ENCODE peak calls at places on chromosomes 4 and X, in eight cellular contexts. One of them, this sample, is unnamed.

GRCh38 chr4:24780936-24781538 is 14.3 kb upstream of the SOD3 start:
- DNase-seq in SK-N-SH: no peak
- DNase-seq in A549: no peak
- DNase-seq in stomach: no peak
- DNase-seq in HepG2: no peak
- DNase-seq in sigmoid colon: no peak
- DNase-seq in ovary: no peak
- DNase-seq in suprapubic skin: no peak
- DNase-seq in this sample: no peak

GRCh38 chrX:138756234-138756633 is 44.7 kb upstream of the FGF13 start:
- DNase-seq in A549: peak
- DNase-seq in HepG2: no peak
- DNase-seq in suprapubic skin: no peak
- DNase-seq in stomach: no peak
- DNase-seq in ovary: peak
- DNase-seq in sigmoid colon: no peak
- DNase-seq in SK-N-SH: no peak
- DNase-seq in this sample: no peak

GRCh38 chrX:115297189-115297588 is 7.7 kb downstream of the LUZP4 start:
- DNase-seq in ovary: no peak
- DNase-seq in suprapubic skin: no peak
- DNase-seq in sigmoid colon: no peak
- DNase-seq in A549: no peak
- DNase-seq in SK-N-SH: no peak
- DNase-seq in HepG2: no peak
- DNase-seq in stomach: no peak
- DNase-seq in this sample: no peak

GRCh38 chr4:30385650-30386049 is 334.5 kb upstream of the PCDH7 start:
- DNase-seq in HepG2: no peak
- DNase-seq in stomach: no peak
- DNase-seq in A549: no peak
- DNase-seq in ovary: no peak
- DNase-seq in SK-N-SH: no peak
- DNase-seq in suprapubic skin: no peak
- DNase-seq in sigmoid colon: no peak
- DNase-seq in this sample: no peak

GRCh38 chr4:72641611-72642010 is 72.6 kb upstream of the ADAMTS3 start:
- DNase-seq in stomach: no peak
- DNase-seq in SK-N-SH: no peak
- DNase-seq in HepG2: no peak
- DNase-seq in sigmoid colon: no peak
- DNase-seq in A549: no peak
- DNase-seq in suprapubic skin: no peak
- DNase-seq in ovary: no peak
- DNase-seq in this sample: no peak

GRCh38 chrX:154430916-154431315 is 2.4 kb downstream of the ATP6AP1 start:
- DNase-seq in ovary: no peak
- DNase-seq in stomach: no peak
- DNase-seq in SK-N-SH: no peak
- DNase-seq in HepG2: no peak
- DNase-seq in sigmoid colon: no peak
- DNase-seq in A549: no peak
- DNase-seq in suprapubic skin: no peak
- DNase-seq in this sample: no peak

GRCh38 chr4:80989921-80990544 is 40.5 kb upstream of the BMP3 start:
- DNase-seq in SK-N-SH: peak
- DNase-seq in suprapubic skin: no peak
- DNase-seq in A549: peak
- DNase-seq in sigmoid colon: no peak
- DNase-seq in HepG2: peak
- DNase-seq in stomach: no peak
- DNase-seq in ovary: no peak
- DNase-seq in this sample: no peak

GRCh38 chrX:99798951-99799350 is 611.1 kb downstream of the PCDH19 start:
- DNase-seq in A549: no peak
- DNase-seq in ovary: no peak
- DNase-seq in HepG2: no peak
- DNase-seq in suprapubic skin: no peak
- DNase-seq in stomach: no peak
- DNase-seq in SK-N-SH: no peak
- DNase-seq in sigmoid colon: no peak
- DNase-seq in this sample: no peak

GRCh38 chr4:77538144-77538543 is 67.5 kb upstream of the CXCL13 start:
- DNase-seq in A549: peak
- DNase-seq in ovary: no peak
- DNase-seq in SK-N-SH: no peak
- DNase-seq in HepG2: no peak
- DNase-seq in stomach: no peak
- DNase-seq in sigmoid colon: no peak
- DNase-seq in suprapubic skin: no peak
- DNase-seq in this sample: no peak

GRCh38 chr4:114015444-114015899 is 36.0 kb upstream of the ARSJ start:
- DNase-seq in suprapubic skin: no peak
- DNase-seq in HepG2: no peak
- DNase-seq in A549: peak
- DNase-seq in sigmoid colon: no peak
- DNase-seq in SK-N-SH: peak
- DNase-seq in stomach: no peak
- DNase-seq in ovary: no peak
- DNase-seq in this sample: no peak

GRCh38 chrX:10433296-10433965 is 187.0 kb downstream of the MID1 start:
- DNase-seq in ovary: no peak
- DNase-seq in suprapubic skin: no peak
- DNase-seq in HepG2: no peak
- DNase-seq in stomach: no peak
- DNase-seq in sigmoid colon: no peak
- DNase-seq in SK-N-SH: no peak
- DNase-seq in A549: no peak
- DNase-seq in this sample: no peak
- TF ChIP-seq EP300 in ovary: no peak
- TF ChIP-seq EP300 in suprapubic skin: no peak
- TF ChIP-seq EP300 in HepG2: no peak
- TF ChIP-seq EP300 in stomach: no peak
- TF ChIP-seq EP300 in sigmoid colon: no peak
- TF ChIP-seq EP300 in SK-N-SH: no peak
- TF ChIP-seq EP300 in A549: no peak
- TF ChIP-seq EP300 in this sample: no peak

GRCh38 chr4:95027906-95028618 is 270.3 kb downstream of the BMPR1B start:
- DNase-seq in SK-N-SH: no peak
- DNase-seq in A549: no peak
- DNase-seq in stomach: no peak
- DNase-seq in HepG2: no peak
- DNase-seq in suprapubic skin: no peak
- DNase-seq in sigmoid colon: no peak
- DNase-seq in ovary: no peak
- DNase-seq in this sample: no peak
- TF ChIP-seq EP300 in SK-N-SH: no peak
- TF ChIP-seq EP300 in A549: no peak
- TF ChIP-seq EP300 in stomach: no peak
- TF ChIP-seq EP300 in HepG2: no peak
- TF ChIP-seq EP300 in suprapubic skin: no peak
- TF ChIP-seq EP300 in sigmoid colon: no peak
- TF ChIP-seq EP300 in ovary: no peak
- TF ChIP-seq EP300 in this sample: no peak

GRCh38 chr4:52917836-52918235 is 55.7 kb downstream of the RASL11B start:
- DNase-seq in ovary: no peak
- DNase-seq in HepG2: no peak
- DNase-seq in A549: no peak
- DNase-seq in SK-N-SH: no peak
- DNase-seq in stomach: no peak
- DNase-seq in suprapubic skin: no peak
- DNase-seq in sigmoid colon: no peak
- DNase-seq in this sample: no peak

GRCh38 chr4:52914051-52914605 is 52.0 kb downstream of the RASL11B start:
- DNase-seq in sigmoid colon: no peak
- DNase-seq in SK-N-SH: no peak
- DNase-seq in ovary: peak
- DNase-seq in suprapubic skin: no peak
- DNase-seq in HepG2: peak
- DNase-seq in A549: no peak
- DNase-seq in stomach: no peak
- DNase-seq in this sample: no peak

GRCh38 chr4:52912608-52913007 is 50.5 kb downstream of the RASL11B start:
- DNase-seq in suprapubic skin: no peak
- DNase-seq in stomach: no peak
- DNase-seq in SK-N-SH: no peak
- DNase-seq in HepG2: no peak
- DNase-seq in ovary: no peak
- DNase-seq in A549: no peak
- DNase-seq in sigmoid colon: no peak
- DNase-seq in this sample: no peak

GRCh38 chr4:52915131-52915645 is 53.1 kb downstream of the RASL11B start:
- DNase-seq in A549: no peak
- DNase-seq in suprapubic skin: no peak
- DNase-seq in stomach: no peak
- DNase-seq in sigmoid colon: no peak
- DNase-seq in HepG2: no peak
- DNase-seq in ovary: no peak
- DNase-seq in SK-N-SH: no peak
- DNase-seq in this sample: no peak

DNA sequence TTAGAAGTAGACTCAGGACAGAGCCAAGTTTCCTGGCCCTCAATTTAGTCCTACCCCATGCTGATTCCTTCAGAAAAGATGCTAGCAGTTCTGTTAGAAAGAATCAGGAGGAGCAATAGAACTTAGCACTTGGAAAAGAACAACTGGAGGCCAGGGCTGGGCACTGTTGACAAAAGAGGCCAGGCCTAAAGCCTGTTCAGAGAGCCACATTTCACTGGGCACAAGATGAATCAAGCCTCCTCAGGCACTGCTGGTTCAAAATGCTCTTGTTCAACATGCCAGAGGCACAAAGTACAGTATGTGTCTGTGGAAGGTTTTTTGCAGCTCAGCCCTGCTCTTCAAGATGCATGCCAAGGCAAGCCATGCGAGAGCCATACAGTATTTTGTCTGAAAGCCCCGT is 53.6 kb downstream of the RASL11B start:
- DNase-seq in stomach: peak
- DNase-seq in ovary: no peak
- DNase-seq in A549: no peak
- DNase-seq in HepG2: no peak
- DNase-seq in SK-N-SH: no peak
- DNase-seq in sigmoid colon: no peak
- DNase-seq in suprapubic skin: no peak
- DNase-seq in this sample: no peak
- TF ChIP-seq EP300 in stomach: no peak
- TF ChIP-seq EP300 in ovary: no peak
- TF ChIP-seq EP300 in A549: no peak
- TF ChIP-seq EP300 in HepG2: no peak
- TF ChIP-seq EP300 in SK-N-SH: no peak
- TF ChIP-seq EP300 in sigmoid colon: no peak
- TF ChIP-seq EP300 in suprapubic skin: no peak
- TF ChIP-seq EP300 in this sample: no peak

DNA sequence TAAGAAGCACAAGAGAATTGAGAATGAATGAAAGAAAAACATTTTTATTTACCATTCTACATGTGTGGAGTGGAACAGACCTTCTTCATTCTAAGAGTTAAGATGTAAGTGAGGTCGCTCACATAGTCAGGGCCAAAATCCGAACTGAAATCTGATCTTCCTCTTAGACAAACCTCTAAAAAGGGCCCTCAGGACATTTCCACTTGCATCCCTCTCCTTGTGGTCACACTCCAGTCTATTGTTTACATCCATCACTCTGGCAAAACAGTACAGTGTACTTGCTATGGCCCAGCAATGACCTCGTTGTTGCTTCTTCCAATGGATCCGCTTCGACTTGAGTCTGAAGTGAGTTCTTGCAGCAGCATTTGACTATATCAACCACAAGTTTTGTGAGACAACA is 54.2 kb downstream of the MOSPD2 start:
- DNase-seq in ovary: no peak
- DNase-seq in HepG2: no peak
- DNase-seq in suprapubic skin: no peak
- DNase-seq in stomach: no peak
- DNase-seq in SK-N-SH: no peak
- DNase-seq in sigmoid colon: no peak
- DNase-seq in A549: no peak
- DNase-seq in this sample: no peak
- TF ChIP-seq EP300 in ovary: no peak
- TF ChIP-seq EP300 in HepG2: no peak
- TF ChIP-seq EP300 in suprapubic skin: no peak
- TF ChIP-seq EP300 in stomach: no peak
- TF ChIP-seq EP300 in SK-N-SH: no peak
- TF ChIP-seq EP300 in sigmoid colon: no peak
- TF ChIP-seq EP300 in A549: no peak
- TF ChIP-seq EP300 in this sample: no peak

GRCh38 chr4:38180456-38180855 is 220.3 kb downstream of the PTTG2 start:
- DNase-seq in stomach: no peak
- DNase-seq in SK-N-SH: no peak
- DNase-seq in ovary: no peak
- DNase-seq in HepG2: no peak
- DNase-seq in suprapubic skin: no peak
- DNase-seq in sigmoid colon: no peak
- DNase-seq in A549: no peak
- DNase-seq in this sample: no peak
- TF ChIP-seq EP300 in stomach: no peak
- TF ChIP-seq EP300 in SK-N-SH: no peak
- TF ChIP-seq EP300 in ovary: no peak
- TF ChIP-seq EP300 in HepG2: no peak
- TF ChIP-seq EP300 in suprapubic skin: no peak
- TF ChIP-seq EP300 in sigmoid colon: no peak
- TF ChIP-seq EP300 in A549: no peak
- TF ChIP-seq EP300 in this sample: no peak

This sample was measured in tibial nerve.